ENCODE peak calls at places on chromosomes 12 and 14, in seven cellular contexts. C is cardiac fibroblast; G is left lung; B is Jurkat, Clone E6-1; D is tibial artery; P is HepG2; T is HFF-Myc. U is an unnamed sample.

GRCh38 chr14:105049753-105050550 is 15.3 kb downstream of the GPR132 start:
- DNase-seq in C (no peak), G (peak), B (no peak), D (no peak), P (no peak), T (no peak), U (no peak)

GRCh38 chr12:67370979-67371378 is 101.8 kb downstream of the CAND1 start:
- DNase-seq in C (no peak), G (no peak), B (no peak), D (no peak), P (no peak), T (no peak), U (no peak)

GRCh38 chr14:30621354-30621953 is 665 bp upstream of the SCFD1 start:
- DNase-seq in C (peak), G (no peak), B (no peak), D (no peak), P (peak), T (no peak), U (peak)

GRCh38 chr14:74504412-74504811 is 10.8 kb downstream of the ISCA2 start:
- DNase-seq in C (no peak), G (no peak), B (no peak), D (no peak), P (no peak), T (no peak), U (no peak)

GRCh38 chr14:49971156-49972141 is 78.6 kb downstream of the ARF6 start:
- DNase-seq in C (no peak), G (no peak), B (peak), D (no peak), P (no peak), T (peak), U (peak)

GRCh38 chr12:68163546-68164210 is 4.1 kb upstream of the IFNG start:
- DNase-seq in C (peak), G (no peak), B (no peak), D (no peak), P (no peak), T (no peak), U (no peak)

GRCh38 chr14:50647282-50647681 is 20.8 kb downstream of the SAV1 start:
- DNase-seq in C (no peak), G (no peak), B (no peak), D (no peak), P (no peak), T (no peak), U (no peak)

GRCh38 chr12:9391751-9392240 is 183.6 kb upstream of the PZP start:
- DNase-seq in C (no peak), G (no peak), B (no peak), D (no peak), P (peak), T (no peak), U (no peak)

GRCh38 chr12:92912052-92912451 is 17.0 kb downstream of the EEA1 start:
- DNase-seq in C (peak), G (no peak), B (no peak), D (no peak), P (no peak), T (no peak), U (no peak)

GRCh38 chr14:60051690-60052324 is 39.9 kb upstream of the PCNX4 start:
- DNase-seq in C (peak), G (no peak), B (peak), D (no peak), P (no peak), T (no peak), U (peak)

GRCh38 chr12:126248871-126249403 is 1183.7 kb downstream of the AACS start:
- DNase-seq in C (peak), G (no peak), B (no peak), D (no peak), P (no peak), T (no peak), U (peak)

GRCh38 chr14:22415633-22415959 is 173.4 kb downstream of the DAD1 start:
- DNase-seq in C (no peak), G (no peak), B (no peak), D (no peak), P (no peak), T (no peak), U (no peak)

GRCh38 chr14:65098586-65098985 is 3.7 kb downstream of the MAX start:
- DNase-seq in C (peak), G (no peak), B (peak), D (no peak), P (no peak), T (no peak), U (peak)
- H3K4me3 ChIP-seq in C (no peak), G (peak), B (peak), D (peak), P (no peak), T (no peak), U (no peak)

DNA sequence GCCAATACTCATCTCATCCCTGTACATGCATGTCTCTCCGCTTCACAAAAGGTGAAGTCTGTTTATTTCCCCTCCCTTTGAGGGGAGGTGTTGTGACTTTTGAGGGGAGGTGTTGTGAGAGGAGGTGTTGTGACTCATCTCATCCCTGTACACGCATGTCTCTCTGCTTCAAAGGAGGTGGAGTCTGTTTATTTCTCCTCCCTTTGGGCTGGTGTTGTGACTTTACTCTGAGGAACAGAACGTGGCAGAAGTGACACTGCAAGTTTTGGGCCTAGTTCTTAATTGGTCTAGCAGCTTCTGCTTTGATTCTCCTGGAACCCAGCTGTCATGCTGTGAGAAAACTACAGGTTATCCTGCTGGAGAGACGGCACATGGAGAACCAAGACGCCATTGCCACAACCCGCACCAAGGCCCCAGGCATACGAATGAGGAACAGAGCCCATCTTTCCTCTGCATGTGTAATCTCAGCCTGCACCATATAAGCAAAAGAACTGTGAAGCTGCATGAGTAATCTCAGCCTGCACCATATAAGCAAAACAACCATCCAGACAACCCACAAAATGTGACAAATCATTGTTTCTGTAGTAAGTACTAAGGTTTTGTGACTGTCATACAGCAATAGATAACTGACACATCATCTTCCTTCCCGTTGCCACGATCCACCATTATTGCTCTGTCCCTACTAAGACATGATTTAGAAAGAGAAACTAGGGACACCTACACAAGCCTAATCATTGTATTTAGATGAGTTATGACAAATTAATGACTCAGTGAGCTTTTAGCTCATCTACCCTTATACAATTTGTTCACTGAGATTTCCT is 30.0 kb downstream of the GALNT4 start:
- DNase-seq in C (peak), G (no peak), B (no peak), D (no peak), P (no peak), T (no peak), U (peak)
- H3K4me3 ChIP-seq in C (no peak), G (no peak), B (no peak), D (no peak), P (no peak), T (no peak), U (no peak)

DNA sequence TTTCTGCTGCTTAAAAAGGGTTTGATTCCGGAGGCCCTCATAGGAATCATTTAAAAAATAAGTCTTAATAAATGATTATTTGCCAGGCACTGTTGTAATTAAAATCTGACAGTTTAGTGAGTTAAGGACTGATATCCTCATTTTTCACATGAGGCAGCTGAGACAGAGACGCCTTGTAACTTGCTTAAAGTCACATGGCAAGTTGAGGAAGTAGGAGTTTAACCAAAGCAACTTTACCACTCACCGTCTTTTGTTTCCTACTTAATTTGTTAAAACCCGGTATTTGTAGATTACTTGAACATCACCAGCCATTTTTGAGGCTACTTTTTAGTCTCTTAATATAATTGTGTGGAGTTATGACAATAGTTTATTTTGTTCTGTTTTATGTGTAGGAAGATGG is 2.4 kb downstream of the TIGAR start:
- DNase-seq in C (no peak), G (no peak), B (no peak), D (no peak), P (no peak), T (no peak), U (no peak)
- H3K4me3 ChIP-seq in C (no peak), G (peak), B (no peak), D (no peak), P (no peak), T (no peak), U (no peak)

GRCh38 chr14:38089123-38089522 is 118.6 kb upstream of the SSTR1 start:
- DNase-seq in C (no peak), G (no peak), B (no peak), D (no peak), P (no peak), T (no peak), U (no peak)
- H3K4me3 ChIP-seq in C (no peak), G (peak), B (no peak), D (no peak), P (peak), T (no peak), U (no peak)

GRCh38 chr14:94129758-94130414 is 482 bp upstream of the IFI27L2 start:
- DNase-seq in C (peak), G (no peak), B (peak), D (no peak), P (no peak), T (no peak), U (peak)

GRCh38 chr14:94127330-94127729 is 2.1 kb downstream of the IFI27L2 start:
- DNase-seq in C (no peak), G (no peak), B (no peak), D (no peak), P (no peak), T (no peak), U (no peak)

GRCh38 chr14:94126800-94127199 is 2.6 kb downstream of the IFI27L2 start:
- DNase-seq in C (no peak), G (no peak), B (no peak), D (no peak), P (no peak), T (no peak), U (no peak)

GRCh38 chr14:94128216-94128839 is 1.1 kb downstream of the IFI27L2 start:
- DNase-seq in C (no peak), G (no peak), B (no peak), D (no peak), P (no peak), T (no peak), U (no peak)

DNA sequence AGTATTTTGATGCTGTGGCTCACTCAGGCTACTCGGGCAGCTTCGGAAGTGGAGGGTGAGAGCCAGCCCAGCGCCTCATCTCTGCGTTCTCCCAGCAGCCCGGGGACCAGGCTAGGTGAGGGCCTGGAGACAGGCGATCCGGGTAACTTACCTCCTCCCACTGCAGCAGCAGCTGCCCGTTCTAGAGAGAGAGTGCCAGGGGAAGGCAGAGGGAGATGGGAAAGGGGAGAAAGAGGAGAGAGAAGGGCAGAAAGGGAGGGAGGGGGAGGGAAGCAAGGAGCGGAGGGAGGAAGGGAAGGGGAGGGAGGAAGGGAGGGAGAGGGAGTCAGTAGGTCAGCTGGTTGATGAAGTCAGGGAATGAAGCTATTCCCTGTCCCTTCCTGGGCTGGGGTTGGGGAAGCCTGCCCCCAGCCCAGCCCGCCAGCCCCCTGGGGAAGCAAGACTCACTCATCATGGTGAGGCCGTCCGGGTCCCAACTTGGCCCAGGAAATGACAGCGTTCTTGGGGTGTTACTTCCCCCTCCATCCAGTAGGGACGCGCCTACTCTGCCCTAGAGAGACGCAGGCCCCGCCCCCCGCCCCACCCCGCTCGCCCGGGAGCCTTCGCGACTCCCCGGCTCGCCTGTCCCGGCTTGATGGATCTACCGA is at the start of gene IFI27L2:
- DNase-seq in C (peak), G (peak), B (peak), D (peak), P (peak), T (no peak), U (peak)
- H3K4me3 ChIP-seq in C (peak), G (peak), B (peak), D (peak), P (peak), T (peak), U (peak)

GRCh38 chr14:44959538-44959937 is 2.2 kb downstream of the KLHL28 start:
- DNase-seq in C (no peak), G (no peak), B (no peak), D (no peak), P (no peak), T (no peak), U (no peak)
- H3K4me3 ChIP-seq in C (peak), G (peak), B (no peak), D (peak), P (peak), T (peak), U (no peak)

GRCh38 chr12:12350868-12351463 is 924 bp upstream of the MANSC1 start:
- DNase-seq in C (no peak), G (no peak), B (no peak), D (no peak), P (peak), T (no peak), U (no peak)
- H3K4me3 ChIP-seq in C (no peak), G (no peak), B (peak), D (no peak), P (peak), T (no peak), U (no peak)

DNA sequence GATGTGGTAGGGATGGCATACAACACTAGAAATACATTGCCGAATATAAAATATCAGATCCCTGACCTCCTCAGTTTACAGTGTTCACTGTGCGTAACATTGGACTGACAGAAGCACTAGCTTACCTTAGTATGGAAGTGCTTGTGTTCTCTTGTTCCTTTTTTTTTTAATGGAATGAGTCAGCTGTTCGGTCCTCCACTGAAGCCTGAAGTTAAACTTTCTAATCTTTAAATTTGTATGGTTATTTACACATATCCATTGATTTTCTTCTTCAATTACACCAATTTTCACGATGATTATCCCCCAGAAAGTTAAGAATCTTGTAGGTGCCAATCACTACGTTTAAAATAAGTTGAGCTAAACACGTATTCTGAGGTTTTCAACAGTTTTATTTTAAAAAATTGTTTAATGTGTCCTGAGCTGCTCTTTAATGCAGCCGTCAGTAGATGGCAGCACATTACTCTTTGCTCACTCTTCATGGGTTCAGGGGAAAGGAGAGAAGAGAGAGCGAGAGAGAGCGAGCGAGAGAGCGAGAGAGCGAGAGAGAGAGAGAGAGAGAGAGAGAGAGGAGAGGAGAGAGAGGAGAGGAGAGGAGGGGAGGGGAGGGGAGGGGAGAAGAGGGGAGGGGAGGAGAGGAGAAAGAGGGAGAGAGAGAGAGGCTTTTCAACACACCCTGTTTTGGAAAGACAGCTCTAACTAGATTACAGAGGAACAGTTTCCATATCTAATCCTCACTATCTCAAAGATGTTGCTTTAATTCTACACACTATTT is 134.7 kb upstream of the SCAF11 start:
- DNase-seq in C (peak), G (no peak), B (peak), D (no peak), P (peak), T (peak), U (peak)
- H3K4me3 ChIP-seq in C (no peak), G (no peak), B (no peak), D (peak), P (no peak), T (no peak), U (peak)

GRCh38 chr14:65231286-65231980 is 129.1 kb upstream of the MAX start:
- DNase-seq in C (no peak), G (no peak), B (no peak), D (peak), P (peak), T (no peak), U (no peak)

GRCh38 chr14:65229431-65230286 is 127.3 kb upstream of the MAX start:
- DNase-seq in C (peak), G (peak), B (no peak), D (peak), P (peak), T (no peak), U (peak)

GRCh38 chr14:65228956-65229355 is 126.6 kb upstream of the MAX start:
- DNase-seq in C (no peak), G (no peak), B (no peak), D (peak), P (no peak), T (no peak), U (no peak)

GRCh38 chr14:65228436-65228835 is 126.1 kb upstream of the MAX start:
- DNase-seq in C (no peak), G (no peak), B (no peak), D (peak), P (no peak), T (no peak), U (no peak)

GRCh38 chr14:65230287-65230728 is 128.0 kb upstream of the MAX start:
- DNase-seq in C (peak), G (no peak), B (no peak), D (peak), P (peak), T (no peak), U (no peak)
- H3K4me3 ChIP-seq in C (no peak), G (peak), B (no peak), D (peak), P (peak), T (peak), U (peak)